ENCODE peak calls at places on chromosomes 4 and X, in ten cellular contexts. One of them, this sample, is unnamed.
A peak's percentile ranks its signal among the peaks of the same experiment; 100 is the strongest.

GRCh38 chrX:149461746-149462145 is 43.4 kb downstream of the IDS start:
- DNase-seq in fibroblast of lung: no peak
- DNase-seq in testis: no peak
- DNase-seq in pancreas: no peak
- DNase-seq in stomach: no peak
- DNase-seq in neural progenitor cell: no peak
- DNase-seq in heart left ventricle: no peak
- DNase-seq in esophagus squamous epithelium: no peak
- DNase-seq in CD8-positive, alpha-beta memory T cell: no peak
- DNase-seq in ovary: no peak
- DNase-seq in this sample: no peak

GRCh38 chr4:25580633-25581467 is 74.8 kb upstream of the SLC34A2 start:
- DNase-seq in fibroblast of lung: no peak
- DNase-seq in testis: no peak
- DNase-seq in pancreas: no peak
- DNase-seq in stomach: peak; percentile 49
- DNase-seq in neural progenitor cell: no peak
- DNase-seq in heart left ventricle: no peak
- DNase-seq in esophagus squamous epithelium: no peak
- DNase-seq in CD8-positive, alpha-beta memory T cell: no peak
- DNase-seq in ovary: no peak
- DNase-seq in this sample: no peak

GRCh38 chr4:79201976-79202375 is 123.9 kb downstream of the NAA11 start:
- DNase-seq in fibroblast of lung: no peak
- DNase-seq in testis: no peak
- DNase-seq in pancreas: no peak
- DNase-seq in stomach: no peak
- DNase-seq in neural progenitor cell: no peak
- DNase-seq in heart left ventricle: no peak
- DNase-seq in esophagus squamous epithelium: no peak
- DNase-seq in CD8-positive, alpha-beta memory T cell: no peak
- DNase-seq in ovary: no peak
- DNase-seq in this sample: no peak

GRCh38 chrX:1589356-1590130 is 1.9 kb upstream of the AKAP17A start:
- DNase-seq in fibroblast of lung: no peak
- DNase-seq in testis: no peak
- DNase-seq in pancreas: peak; percentile 14
- DNase-seq in stomach: no peak
- DNase-seq in neural progenitor cell: no peak
- DNase-seq in heart left ventricle: no peak
- DNase-seq in esophagus squamous epithelium: no peak
- DNase-seq in CD8-positive, alpha-beta memory T cell: no peak
- DNase-seq in ovary: no peak
- DNase-seq in this sample: no peak

GRCh38 chr4:45453258-45453841 is 670.5 kb downstream of the GABRG1 start:
- DNase-seq in fibroblast of lung: peak; percentile 49
- DNase-seq in testis: no peak
- DNase-seq in pancreas: no peak
- DNase-seq in stomach: no peak
- DNase-seq in neural progenitor cell: peak; percentile 68
- DNase-seq in heart left ventricle: no peak
- DNase-seq in esophagus squamous epithelium: no peak
- DNase-seq in CD8-positive, alpha-beta memory T cell: no peak
- DNase-seq in ovary: no peak
- DNase-seq in this sample: no peak

GRCh38 chrX:24186483-24186882 is 37.0 kb downstream of the ZFX start:
- DNase-seq in fibroblast of lung: no peak
- DNase-seq in testis: no peak
- DNase-seq in pancreas: no peak
- DNase-seq in stomach: no peak
- DNase-seq in neural progenitor cell: no peak
- DNase-seq in heart left ventricle: no peak
- DNase-seq in esophagus squamous epithelium: no peak
- DNase-seq in CD8-positive, alpha-beta memory T cell: no peak
- DNase-seq in ovary: no peak
- DNase-seq in this sample: no peak

GRCh38 chr4:187209921-187210613 is 486.4 kb upstream of the FAT1 start:
- DNase-seq in fibroblast of lung: peak; percentile 77
- DNase-seq in testis: peak; percentile 39
- DNase-seq in pancreas: no peak
- DNase-seq in stomach: no peak
- DNase-seq in neural progenitor cell: no peak
- DNase-seq in heart left ventricle: no peak
- DNase-seq in esophagus squamous epithelium: no peak
- DNase-seq in CD8-positive, alpha-beta memory T cell: no peak
- DNase-seq in ovary: no peak
- DNase-seq in this sample: no peak

GRCh38 chrX:34879876-34880275 is 62.7 kb upstream of the FAM47B start:
- DNase-seq in fibroblast of lung: no peak
- DNase-seq in testis: no peak
- DNase-seq in pancreas: no peak
- DNase-seq in stomach: no peak
- DNase-seq in neural progenitor cell: no peak
- DNase-seq in heart left ventricle: no peak
- DNase-seq in esophagus squamous epithelium: no peak
- DNase-seq in CD8-positive, alpha-beta memory T cell: no peak
- DNase-seq in ovary: no peak
- DNase-seq in this sample: no peak

GRCh38 chr4:56206258-56206657 is 181.0 kb downstream of the AASDH start:
- DNase-seq in fibroblast of lung: no peak
- DNase-seq in testis: no peak
- DNase-seq in pancreas: no peak
- DNase-seq in stomach: no peak
- DNase-seq in neural progenitor cell: no peak
- DNase-seq in heart left ventricle: no peak
- DNase-seq in esophagus squamous epithelium: no peak
- DNase-seq in CD8-positive, alpha-beta memory T cell: no peak
- DNase-seq in ovary: no peak
- DNase-seq in this sample: no peak
- H3K27ac ChIP-seq in fibroblast of lung: no peak overlapping the region
- H3K27ac ChIP-seq in testis: no peak overlapping the region
- H3K27ac ChIP-seq in pancreas: no peak overlapping the region
- H3K27ac ChIP-seq in stomach: no peak overlapping the region
- H3K27ac ChIP-seq in neural progenitor cell: no peak overlapping the region
- H3K27ac ChIP-seq in heart left ventricle: no peak overlapping the region
- H3K27ac ChIP-seq in esophagus squamous epithelium: no peak overlapping the region
- H3K27ac ChIP-seq in CD8-positive, alpha-beta memory T cell: no peak overlapping the region
- H3K27ac ChIP-seq in ovary: no peak overlapping the region
- H3K27ac ChIP-seq in this sample: no peak overlapping the region

DNA sequence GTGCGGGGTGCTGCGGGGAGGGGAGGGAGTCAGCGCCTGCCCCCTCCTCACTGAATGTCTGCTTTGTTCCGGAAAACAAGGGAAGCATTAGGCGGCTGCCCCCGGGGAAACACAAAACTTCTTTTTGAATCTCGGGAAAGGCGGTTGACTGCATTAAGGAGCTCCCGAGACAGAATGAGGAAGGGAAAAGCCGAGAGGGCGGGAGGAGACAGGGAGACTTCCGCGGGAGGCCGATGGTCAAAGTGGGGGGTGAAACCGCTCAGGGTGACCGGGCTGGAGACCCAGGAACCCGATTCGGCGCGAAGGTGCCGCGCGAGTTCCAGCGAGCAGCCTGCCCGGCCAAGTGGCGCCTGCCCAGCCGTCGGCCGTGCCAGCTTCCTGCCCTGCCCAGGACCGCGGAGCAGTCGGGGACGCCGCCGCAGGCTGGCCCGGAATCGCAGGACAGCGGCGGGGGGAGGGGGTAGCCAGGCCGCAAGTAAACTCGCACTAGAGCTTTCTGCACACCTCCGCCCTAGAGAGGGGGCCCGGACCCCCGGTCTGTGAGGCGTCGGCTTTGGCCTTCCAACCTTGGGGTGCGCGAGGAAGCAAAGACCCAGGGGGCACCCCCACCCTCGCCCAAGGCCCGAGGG is 55.1 kb upstream of the BCOR start:
- DNase-seq in fibroblast of lung: no peak
- DNase-seq in testis: no peak
- DNase-seq in pancreas: peak; percentile 83
- DNase-seq in stomach: peak; percentile 81
- DNase-seq in neural progenitor cell: peak; percentile 62
- DNase-seq in heart left ventricle: peak; percentile 76
- DNase-seq in esophagus squamous epithelium: no peak
- DNase-seq in CD8-positive, alpha-beta memory T cell: no peak
- DNase-seq in ovary: peak; percentile 47
- DNase-seq in this sample: no peak
- H3K4me3 ChIP-seq in fibroblast of lung: no peak overlapping the region
- H3K4me3 ChIP-seq in testis: peak overlapping the region; percentile 48
- H3K4me3 ChIP-seq in pancreas: peak overlapping the region; percentile 39
- H3K4me3 ChIP-seq in stomach: peak overlapping the region; percentile 49
- H3K4me3 ChIP-seq in neural progenitor cell: peak overlapping the region; percentile 54
- H3K4me3 ChIP-seq in heart left ventricle: peak overlapping the region; percentile 54
- H3K4me3 ChIP-seq in esophagus squamous epithelium: peak overlapping the region; percentile 46
- H3K4me3 ChIP-seq in CD8-positive, alpha-beta memory T cell: peak overlapping the region; percentile 53
- H3K4me3 ChIP-seq in ovary: peak overlapping the region; percentile 37
- H3K4me3 ChIP-seq in this sample: peak overlapping the region; percentile 74

GRCh38 chr4:102610007-102610406 is 108.8 kb downstream of the NFKB1 start:
- DNase-seq in fibroblast of lung: peak; percentile 39
- DNase-seq in testis: no peak
- DNase-seq in pancreas: no peak
- DNase-seq in stomach: no peak
- DNase-seq in neural progenitor cell: no peak
- DNase-seq in heart left ventricle: no peak
- DNase-seq in esophagus squamous epithelium: no peak
- DNase-seq in CD8-positive, alpha-beta memory T cell: no peak
- DNase-seq in ovary: no peak
- DNase-seq in this sample: no peak

GRCh38 chr4:102612195-102612594 is 111.0 kb downstream of the NFKB1 start:
- DNase-seq in fibroblast of lung: no peak
- DNase-seq in testis: no peak
- DNase-seq in pancreas: no peak
- DNase-seq in stomach: no peak
- DNase-seq in neural progenitor cell: no peak
- DNase-seq in heart left ventricle: no peak
- DNase-seq in esophagus squamous epithelium: no peak
- DNase-seq in CD8-positive, alpha-beta memory T cell: no peak
- DNase-seq in ovary: no peak
- DNase-seq in this sample: no peak

GRCh38 chr4:102614801-102615200 is 113.6 kb downstream of the NFKB1 start:
- DNase-seq in fibroblast of lung: no peak
- DNase-seq in testis: no peak
- DNase-seq in pancreas: no peak
- DNase-seq in stomach: no peak
- DNase-seq in neural progenitor cell: no peak
- DNase-seq in heart left ventricle: no peak
- DNase-seq in esophagus squamous epithelium: no peak
- DNase-seq in CD8-positive, alpha-beta memory T cell: peak; percentile 53
- DNase-seq in ovary: no peak
- DNase-seq in this sample: no peak

GRCh38 chr4:102610476-102610875 is 109.3 kb downstream of the NFKB1 start:
- DNase-seq in fibroblast of lung: no peak
- DNase-seq in testis: no peak
- DNase-seq in pancreas: no peak
- DNase-seq in stomach: no peak
- DNase-seq in neural progenitor cell: no peak
- DNase-seq in heart left ventricle: no peak
- DNase-seq in esophagus squamous epithelium: no peak
- DNase-seq in CD8-positive, alpha-beta memory T cell: no peak
- DNase-seq in ovary: no peak
- DNase-seq in this sample: no peak

DNA sequence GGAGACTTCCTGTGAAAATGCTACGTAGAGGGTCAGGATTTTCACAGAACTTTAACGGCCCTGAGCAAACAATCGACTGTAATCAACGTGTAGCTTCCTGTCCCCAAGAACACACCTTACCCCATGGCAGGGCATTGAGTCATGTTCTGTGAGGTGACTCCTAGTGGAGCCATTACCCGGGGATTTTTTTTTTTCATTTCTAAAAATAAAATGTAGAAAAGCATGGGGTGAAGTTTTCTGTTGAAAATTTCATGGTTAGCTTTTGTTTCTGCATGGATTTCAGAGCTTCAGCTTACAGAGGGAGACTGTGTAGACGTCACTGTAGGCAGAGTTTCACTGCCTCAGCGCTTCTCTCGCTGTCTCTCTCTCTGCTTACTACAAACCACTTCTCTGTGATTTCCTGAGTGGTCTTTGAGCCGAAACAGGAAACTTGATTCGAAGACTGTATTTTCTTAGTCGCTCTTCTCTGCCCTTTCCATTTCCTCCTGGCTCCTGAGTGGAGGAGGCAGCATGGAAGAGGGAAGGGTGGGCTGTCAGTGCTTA is 111.7 kb downstream of the NFKB1 start:
- DNase-seq in fibroblast of lung: no peak
- DNase-seq in testis: no peak
- DNase-seq in pancreas: no peak
- DNase-seq in stomach: no peak
- DNase-seq in neural progenitor cell: no peak
- DNase-seq in heart left ventricle: no peak
- DNase-seq in esophagus squamous epithelium: no peak
- DNase-seq in CD8-positive, alpha-beta memory T cell: peak; percentile 78
- DNase-seq in ovary: no peak
- DNase-seq in this sample: no peak
- H3K27ac ChIP-seq in fibroblast of lung: no peak overlapping the region
- H3K27ac ChIP-seq in testis: no peak overlapping the region
- H3K27ac ChIP-seq in pancreas: no peak overlapping the region
- H3K27ac ChIP-seq in stomach: peak overlapping the region; percentile 66
- H3K27ac ChIP-seq in neural progenitor cell: no peak overlapping the region
- H3K27ac ChIP-seq in heart left ventricle: peak overlapping the region; percentile 2
- H3K27ac ChIP-seq in esophagus squamous epithelium: peak overlapping the region; percentile 79
- H3K27ac ChIP-seq in CD8-positive, alpha-beta memory T cell: peak overlapping the region; percentile 86
- H3K27ac ChIP-seq in ovary: no peak overlapping the region
- H3K27ac ChIP-seq in this sample: no peak overlapping the region

GRCh38 chrX:46326161-46326560 is 219.1 kb downstream of the ZNF674 start:
- DNase-seq in fibroblast of lung: peak; percentile 12
- DNase-seq in testis: no peak
- DNase-seq in pancreas: no peak
- DNase-seq in stomach: no peak
- DNase-seq in neural progenitor cell: no peak
- DNase-seq in heart left ventricle: no peak
- DNase-seq in esophagus squamous epithelium: no peak
- DNase-seq in CD8-positive, alpha-beta memory T cell: no peak
- DNase-seq in ovary: no peak
- DNase-seq in this sample: no peak

GRCh38 chrX:46328133-46328532 is 217.1 kb downstream of the ZNF674 start:
- DNase-seq in fibroblast of lung: no peak
- DNase-seq in testis: no peak
- DNase-seq in pancreas: no peak
- DNase-seq in stomach: no peak
- DNase-seq in neural progenitor cell: no peak
- DNase-seq in heart left ventricle: no peak
- DNase-seq in esophagus squamous epithelium: no peak
- DNase-seq in CD8-positive, alpha-beta memory T cell: no peak
- DNase-seq in ovary: no peak
- DNase-seq in this sample: no peak

GRCh38 chrX:46330513-46330912 is 214.7 kb downstream of the ZNF674 start:
- DNase-seq in fibroblast of lung: no peak
- DNase-seq in testis: no peak
- DNase-seq in pancreas: no peak
- DNase-seq in stomach: no peak
- DNase-seq in neural progenitor cell: no peak
- DNase-seq in heart left ventricle: no peak
- DNase-seq in esophagus squamous epithelium: no peak
- DNase-seq in CD8-positive, alpha-beta memory T cell: no peak
- DNase-seq in ovary: no peak
- DNase-seq in this sample: no peak

GRCh38 chrX:46325312-46325877 is 219.8 kb downstream of the ZNF674 start:
- DNase-seq in fibroblast of lung: peak; percentile 42
- DNase-seq in testis: no peak
- DNase-seq in pancreas: no peak
- DNase-seq in stomach: no peak
- DNase-seq in neural progenitor cell: peak; percentile 20
- DNase-seq in heart left ventricle: no peak
- DNase-seq in esophagus squamous epithelium: no peak
- DNase-seq in CD8-positive, alpha-beta memory T cell: no peak
- DNase-seq in ovary: no peak
- DNase-seq in this sample: no peak

DNA sequence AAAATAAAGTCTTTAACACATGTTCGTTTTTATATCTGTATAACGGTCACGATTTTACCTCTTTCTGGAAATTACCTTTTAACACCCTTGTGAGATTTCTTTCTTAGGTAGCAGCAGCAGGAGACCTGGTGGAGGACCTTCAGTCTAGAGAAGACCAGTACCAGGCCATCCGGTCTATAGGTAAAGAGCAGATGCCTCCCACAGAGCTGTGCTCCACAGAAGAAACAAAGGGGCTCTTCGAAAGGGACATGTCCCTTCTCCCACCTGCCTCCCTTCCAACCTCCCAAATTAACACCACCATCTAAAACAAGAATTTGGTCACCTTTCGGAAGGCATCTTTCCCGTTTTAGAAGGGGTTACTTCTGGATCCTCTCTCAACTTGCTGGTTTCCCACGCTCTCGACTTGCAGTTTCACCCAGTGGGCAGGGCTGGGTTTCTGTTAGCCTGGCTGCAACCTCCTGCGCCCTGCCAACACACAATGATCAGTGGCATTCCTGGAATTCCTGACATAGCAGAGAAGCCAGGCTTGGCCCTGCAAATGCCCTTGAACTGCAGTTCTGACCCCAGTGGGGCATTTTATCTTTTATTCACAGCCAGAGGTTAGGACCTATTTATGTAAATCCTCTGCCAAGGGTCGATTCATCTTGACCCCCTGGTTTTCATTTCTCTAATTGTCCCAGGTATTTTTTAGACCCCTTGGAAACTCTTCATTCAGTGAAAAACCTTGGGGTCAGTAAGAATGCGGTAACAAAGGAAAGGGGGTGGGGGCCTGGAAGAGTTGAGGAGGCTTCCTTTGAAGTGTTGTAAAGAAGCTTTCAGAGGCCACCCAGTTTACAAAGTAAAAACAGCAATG is 217.8 kb downstream of the ZNF674 start:
- DNase-seq in fibroblast of lung: peak; percentile 3
- DNase-seq in testis: peak; percentile 32
- DNase-seq in pancreas: no peak
- DNase-seq in stomach: peak; percentile 51
- DNase-seq in neural progenitor cell: peak; percentile 87
- DNase-seq in heart left ventricle: no peak
- DNase-seq in esophagus squamous epithelium: no peak
- DNase-seq in CD8-positive, alpha-beta memory T cell: no peak
- DNase-seq in ovary: no peak
- DNase-seq in this sample: no peak
- H3K4me3 ChIP-seq in fibroblast of lung: no peak overlapping the region
- H3K4me3 ChIP-seq in testis: no peak overlapping the region
- H3K4me3 ChIP-seq in pancreas: peak overlapping the region; percentile 21
- H3K4me3 ChIP-seq in stomach: no peak overlapping the region
- H3K4me3 ChIP-seq in neural progenitor cell: peak overlapping the region; percentile 25
- H3K4me3 ChIP-seq in heart left ventricle: peak overlapping the region; percentile 37
- H3K4me3 ChIP-seq in esophagus squamous epithelium: peak overlapping the region; percentile 20
- H3K4me3 ChIP-seq in CD8-positive, alpha-beta memory T cell: no peak overlapping the region
- H3K4me3 ChIP-seq in ovary: no peak overlapping the region
- H3K4me3 ChIP-seq in this sample: peak overlapping the region; percentile 53